ENCODE peak calls at places on chromosomes 12 and 14, in five cellular contexts. Y, C, M, O and Q are unnamed samples.

GRCh38 chr12:57008113-57008687 is 1.9 kb upstream of the ZBTB39 start:
- DNase-seq in C (peak; percentile 62), Y (peak; percentile 7), O (peak; percentile 65), M (no peak), Q (peak; percentile 84)

GRCh38 chr12:119296535-119296934 is 38.0 kb upstream of the CCDC60 start:
- DNase-seq in Y (no peak), O (no peak), M (peak; percentile 16), C (no peak), Q (no peak)

GRCh38 chr12:78490841-78491240 is 373.7 kb upstream of the SYT1 start:
- DNase-seq in O (no peak), C (no peak), Y (no peak), M (no peak), Q (no peak)

GRCh38 chr14:100471451-100472093 is 115.6 kb downstream of the BEGAIN start:
- DNase-seq in M (no peak), O (no peak), Y (no peak), C (no peak), Q (no peak)

GRCh38 chr14:90788031-90788430 is 28.2 kb downstream of the TTC7B start:
- DNase-seq in O (no peak), C (no peak), Y (no peak), M (no peak), Q (no peak)

GRCh38 chr12:62907067-62907466 is 27.9 kb downstream of the PPM1H start:
- DNase-seq in M (no peak), C (no peak), Y (no peak), O (no peak), Q (no peak)

GRCh38 chr12:26043139-26044006 is 81.5 kb downstream of the BHLHE41 start:
- DNase-seq in Y (no peak), O (no peak), C (no peak), M (no peak), Q (no peak)

GRCh38 chr14:104787736-104788532 is 7.6 kb downstream of the AKT1 start:
- DNase-seq in O (no peak), C (no peak), M (no peak), Y (no peak), Q (no peak)

GRCh38 chr14:38743941-38744611 is 359.0 kb downstream of the SEC23A start:
- DNase-seq in Y (no peak), M (no peak), O (no peak), C (no peak), Q (no peak)

GRCh38 chr12:109775172-109775881 is 57.9 kb downstream of the TRPV4 start:
- DNase-seq in C (peak; percentile 90), O (peak; percentile 92), Y (peak; percentile 50), M (peak; percentile 16), Q (peak; percentile 73)

GRCh38 chr12:3171195-3171591 is 94.0 kb downstream of the TSPAN9 start:
- DNase-seq in Y (no peak), O (no peak), M (no peak), C (no peak), Q (no peak)

GRCh38 chr14:35352274-35353233 is 52.0 kb downstream of the NFKBIA start:
- DNase-seq in Y (no peak), C (peak; percentile 58), M (no peak), O (no peak), Q (no peak)

GRCh38 chr14:77529213-77529612 is 30.6 kb upstream of the ISM2 start:
- DNase-seq in O (no peak), Y (no peak), M (no peak), C (no peak), Q (no peak)

GRCh38 chr14:69632154-69632553 is 20.8 kb downstream of the SUSD6 start:
- DNase-seq in M (no peak), C (peak; percentile 49), O (no peak), Y (no peak), Q (no peak)